ENCODE peak calls at places on chromosome 21, in six cellular contexts. H is HEK293T; F is NCI-H510A; C is activated CD4-positive, alpha-beta T cell treated with anti-CD3 and anti-CD28 coated beads, Interleukin-2, amount 50 U/mL, for 48 hours; Q is CD8-positive, alpha-beta T cell; O is T-cell. U is an unnamed sample.

GRCh38 chr21:31459457-31459856 is 115.4 kb upstream of the TIAM1 start:
- DNase-seq in H (peak), F (no peak), C (no peak), Q (no peak), O (no peak), U (no peak)

GRCh38 chr21:25573409-25574206 is 33.7 kb downstream of the MRPL39 start:
- DNase-seq in H (peak), F (no peak), C (peak), Q (no peak), O (no peak), U (no peak)

GRCh38 chr21:32719085-32719484 is 8.7 kb downstream of the SYNJ1 start:
- DNase-seq in H (no peak), F (no peak), C (no peak), Q (no peak), O (no peak), U (peak)

GRCh38 chr21:29299906-29300546 is 1.3 kb downstream of the BACH1 start:
- DNase-seq in H (peak), F (peak), C (peak), Q (peak), O (no peak), U (peak)

GRCh38 chr21:42809577-42810440 is 69.5 kb downstream of the WDR4 start:
- DNase-seq in H (no peak), F (no peak), C (no peak), Q (peak), O (no peak), U (no peak)

GRCh38 chr21:45982256-45982757 is 737 bp downstream of the COL6A1 start:
- DNase-seq in H (no peak), F (no peak), C (no peak), Q (no peak), O (no peak), U (no peak)

GRCh38 chr21:18499761-18500376 is 96.3 kb upstream of the TMPRSS15 start:
- DNase-seq in H (peak), F (no peak), C (peak), Q (no peak), O (no peak), U (no peak)

GRCh38 chr21:32515869-32516268 is 69.5 kb downstream of the TCP10L start:
- DNase-seq in H (no peak), F (no peak), C (no peak), Q (no peak), O (no peak), U (no peak)

GRCh38 chr21:42370894-42371654 is 4.7 kb upstream of the TFF1 start:
- DNase-seq in H (no peak), F (no peak), C (no peak), Q (no peak), O (no peak), U (no peak)

U was measured in DMS79.